ENCODE peak calls at places on chromosomes 4 and X, in seven cellular contexts. Y is NB4; O is NCI-H446; G is astrocyte; M is NCI-H1092 treated with DMSO at 0.1 percent for 48 hours; E is activated CD4-positive, alpha-beta T cell treated with anti-CD3 and anti-CD28 coated beads, Interleukin-2, amount 50 U/mL, for 24 hours; F is pons. C is an unnamed sample.

GRCh38 chr4:74111990-74112389 is 13.0 kb upstream of the CXCL2 start:
- DNase-seq in F (no peak), M (no peak), G (peak; percentile 93), O (no peak), Y (no peak), E (no peak), C (no peak)

GRCh38 chr4:38119663-38120374 is 159.6 kb downstream of the PTTG2 start:
- DNase-seq in O (no peak), E (no peak), F (no peak), M (peak; percentile 11), Y (peak; percentile 24), G (peak; percentile 78), C (no peak)

GRCh38 chr4:124427095-124427767 is 285.3 kb downstream of the ANKRD50 start:
- DNase-seq in F (no peak), M (no peak), Y (no peak), O (no peak), G (no peak), E (no peak), C (no peak)

GRCh38 chrX:17584248-17584681 is 153.0 kb upstream of the SCML1 start:
- DNase-seq in F (no peak), Y (no peak), M (no peak), G (peak; percentile 80), O (no peak), E (no peak), C (no peak)

GRCh38 chr4:111512081-111512774 is 633.0 kb upstream of the FAM241A start:
- DNase-seq in E (no peak), M (no peak), O (no peak), F (no peak), Y (peak; percentile 16), G (peak; percentile 94), C (no peak)

GRCh38 chrX:9311411-9312160 is 153.3 kb upstream of the TBL1X start:
- DNase-seq in G (peak; percentile 21), F (no peak), Y (no peak), M (no peak), O (no peak), E (no peak), C (no peak)

GRCh38 chr4:78363031-78363430 is 188.5 kb upstream of the ANXA3 start:
- DNase-seq in F (no peak), O (no peak), E (no peak), M (no peak), G (no peak), Y (no peak), C (no peak)

GRCh38 chrX:142637206-142637605 is 388.5 kb upstream of the SPANXN4 start:
- DNase-seq in Y (no peak), E (no peak), G (no peak), F (no peak), M (no peak), O (no peak), C (no peak)

GRCh38 chrX:150227321-150227860 is 135.7 kb upstream of the MAMLD1 start:
- DNase-seq in O (no peak), Y (no peak), E (no peak), M (no peak), G (no peak), F (no peak), C (no peak)

GRCh38 chr4:7195138-7195510 is 2.8 kb downstream of the SORCS2 start:
- DNase-seq in F (no peak), Y (no peak), M (no peak), O (no peak), E (no peak), G (no peak), C (no peak)

GRCh38 chr4:176193126-176193525 is 2.3 kb downstream of the SPATA4 start:
- DNase-seq in O (no peak), E (no peak), Y (no peak), G (peak; percentile 51), M (no peak), F (no peak), C (no peak)

GRCh38 chrX:51568586-51568985 is 50.1 kb downstream of the CENPVL3 start:
- DNase-seq in O (no peak), F (no peak), Y (no peak), G (peak; percentile 43), M (no peak), E (no peak), C (no peak)

GRCh38 chrX:46279214-46279924 is 265.9 kb downstream of the ZNF674 start:
- DNase-seq in O (no peak), G (no peak), M (no peak), E (no peak), F (no peak), Y (peak; percentile 31), C (no peak)

GRCh38 chr4:139266583-139267257 is 13.3 kb downstream of the MGARP start:
- DNase-seq in G (peak; percentile 66), O (no peak), M (no peak), E (peak; percentile 45), Y (peak; percentile 87), F (peak; percentile 59), C (peak; percentile 34)

GRCh38 chr4:66575024-66575696 is 904.9 kb upstream of the EPHA5 start:
- DNase-seq in F (no peak), M (no peak), E (no peak), G (peak; percentile 96), O (peak; percentile 78), Y (no peak), C (no peak)

GRCh38 chr4:1939664-1940509 is 68.7 kb downstream of the NSD2 start:
- DNase-seq in O (no peak), M (no peak), G (peak; percentile 98), Y (no peak), F (no peak), E (no peak), C (no peak)

GRCh38 chr4:184782731-184783472 is 42.9 kb downstream of the ACSL1 start:
- DNase-seq in M (no peak), F (no peak), G (no peak), Y (no peak), O (no peak), E (no peak), C (no peak)

GRCh38 chrX:120790118-120790517 is 85.5 kb downstream of the CT47B1 start:
- DNase-seq in G (peak; percentile 54), M (peak; percentile 61), F (peak; percentile 73), Y (peak; percentile 66), E (no peak), O (peak; percentile 7), C (no peak)

GRCh38 chrX:2705036-2705435 is 13.9 kb downstream of the CD99 start:
- DNase-seq in M (no peak), G (peak; percentile 49), Y (no peak), O (no peak), E (no peak), F (no peak), C (no peak)

GRCh38 chr4:163353054-163353453 is 9.4 kb downstream of the NPY5R start:
- DNase-seq in Y (no peak), O (no peak), M (no peak), G (no peak), F (no peak), E (no peak), C (no peak)

GRCh38 chrX:123629502-123629901 is 103.3 kb downstream of the THOC2 start:
- DNase-seq in E (no peak), Y (no peak), M (no peak), G (no peak), F (no peak), O (no peak), C (no peak)

GRCh38 chr4:185524888-185525863 is 10.1 kb downstream of the PDLIM3 start:
- DNase-seq in F (no peak), M (no peak), Y (no peak), E (no peak), G (peak; percentile 52), O (no peak), C (no peak)

GRCh38 chr4:146916479-146917076 is 29.1 kb downstream of the TTC29 start:
- DNase-seq in Y (peak; percentile 48), F (peak; percentile 61), O (peak; percentile 4), M (peak; percentile 25), E (no peak), G (peak; percentile 15), C (no peak)

GRCh38 chr4:180635276-180635675 is 1607.9 kb upstream of the TENM3 start:
- DNase-seq in F (no peak), G (peak; percentile 66), Y (no peak), M (no peak), O (no peak), E (no peak), C (no peak)

GRCh38 chrX:11331788-11332187 is 38.6 kb downstream of the AMELX start:
- DNase-seq in G (no peak), F (no peak), O (no peak), E (no peak), Y (no peak), M (no peak), C (no peak)

GRCh38 chrX:40418413-40419195 is 162.2 kb upstream of the ATP6AP2 start:
- DNase-seq in Y (peak; percentile 57), M (no peak), E (no peak), F (no peak), G (peak; percentile 19), O (peak; percentile 8), C (no peak)

GRCh38 chr4:175421506-175421905 is 390.6 kb downstream of the GPM6A start:
- DNase-seq in F (no peak), E (no peak), M (no peak), O (no peak), Y (no peak), G (peak; percentile 61), C (no peak)

GRCh38 chr4:117417856-117418255 is 332.5 kb upstream of the TRAM1L1 start:
- DNase-seq in Y (no peak), F (no peak), G (peak; percentile 27), O (no peak), M (no peak), E (no peak), C (no peak)

GRCh38 chr4:182604161-182604591 is 313.0 kb downstream of the DCTD start:
- DNase-seq in O (no peak), E (no peak), G (peak; percentile 88), F (no peak), M (peak; percentile 90), Y (no peak), C (no peak)

GRCh38 chrX:153507484-153508178 is 9.8 kb upstream of the ATP2B3 start:
- DNase-seq in Y (peak; percentile 74), O (peak; percentile 42), M (peak; percentile 64), G (no peak), E (peak; percentile 75), F (peak; percentile 52), C (peak; percentile 61)

GRCh38 chr4:140903522-140903928 is 147.3 kb upstream of the TBC1D9 start:
- DNase-seq in G (no peak), M (no peak), Y (no peak), O (no peak), F (no peak), E (no peak), C (no peak)

C was measured in stimulated activated CD4-positive, alpha-beta T cell treated with anti-CD3 and anti-CD28 coated beads, Interleukin-1b, Interleukin-23, amount 100 ng/mL, for 1 hour.